ENCODE peak calls at places on chromosome 15, in ten cellular contexts. C is keratinocyte; H is aorta; O is adrenal gland; W is osteoblast; N is cardiac muscle cell; G is SK-N-SH; R is CD8-positive, alpha-beta T cell; A is K562; S is IMR-90. K is an unnamed sample.

GRCh38 chr15:76994001-76994400 is 925 bp upstream of the PSTPIP1 start:
- DNase-seq in C (peak), H (peak), O (no peak), W (no peak), N (no peak), G (peak), R (peak), A (no peak), S (no peak), K (no peak)

GRCh38 chr15:59292393-59292792 is 80.3 kb downstream of the MYO1E start:
- DNase-seq in C (no peak), H (no peak), O (no peak), W (no peak), N (no peak), G (no peak), R (no peak), A (no peak), S (peak), K (peak)

GRCh38 chr15:70545526-70545925 is 217.8 kb downstream of the UACA start:
- DNase-seq in C (no peak), H (no peak), O (no peak), W (no peak), N (no peak), G (no peak), R (no peak), A (no peak), S (no peak), K (no peak)

GRCh38 chr15:83692820-83693581 is 39.1 kb downstream of the ADAMTSL3 start:
- DNase-seq in C (no peak), H (no peak), O (no peak), W (no peak), N (peak), G (no peak), R (no peak), A (no peak), S (no peak), K (no peak)

GRCh38 chr15:77221708-77222107 is 150.8 kb upstream of the TSPAN3 start:
- DNase-seq in C (no peak), H (no peak), O (no peak), W (no peak), N (no peak), G (no peak), R (no peak), A (no peak), S (no peak), K (no peak)

GRCh38 chr15:95972136-95972553 is 358.4 kb upstream of the NR2F2 start:
- DNase-seq in C (no peak), H (peak), O (no peak), W (peak), N (peak), G (no peak), R (no peak), A (peak), S (peak), K (no peak)

GRCh38 chr15:98896802-98897732 is 110.5 kb downstream of the PGPEP1L start:
- DNase-seq in C (peak), H (no peak), O (no peak), W (peak), N (no peak), G (no peak), R (no peak), A (peak), S (peak), K (no peak)

GRCh38 chr15:45140851-45141250 is 11.1 kb downstream of the DUOX1 start:
- DNase-seq in C (no peak), H (no peak), O (no peak), W (no peak), N (no peak), G (no peak), R (no peak), A (no peak), S (no peak), K (no peak)

GRCh38 chr15:83282859-83283812 is 1.3 kb downstream of the BNC1 start:
- DNase-seq in C (no peak), H (no peak), O (no peak), W (peak), N (peak), G (peak), R (no peak), A (no peak), S (no peak), K (no peak)

GRCh38 chr15:35325374-35325941 is 220.5 kb downstream of the DPH6 start:
- DNase-seq in C (no peak), H (no peak), O (no peak), W (no peak), N (no peak), G (no peak), R (no peak), A (no peak), S (no peak), K (no peak)

GRCh38 chr15:35784745-35785144 is 238.8 kb upstream of the DPH6 start:
- DNase-seq in C (no peak), H (no peak), O (no peak), W (no peak), N (peak), G (no peak), R (no peak), A (no peak), S (no peak), K (no peak)

DNA sequence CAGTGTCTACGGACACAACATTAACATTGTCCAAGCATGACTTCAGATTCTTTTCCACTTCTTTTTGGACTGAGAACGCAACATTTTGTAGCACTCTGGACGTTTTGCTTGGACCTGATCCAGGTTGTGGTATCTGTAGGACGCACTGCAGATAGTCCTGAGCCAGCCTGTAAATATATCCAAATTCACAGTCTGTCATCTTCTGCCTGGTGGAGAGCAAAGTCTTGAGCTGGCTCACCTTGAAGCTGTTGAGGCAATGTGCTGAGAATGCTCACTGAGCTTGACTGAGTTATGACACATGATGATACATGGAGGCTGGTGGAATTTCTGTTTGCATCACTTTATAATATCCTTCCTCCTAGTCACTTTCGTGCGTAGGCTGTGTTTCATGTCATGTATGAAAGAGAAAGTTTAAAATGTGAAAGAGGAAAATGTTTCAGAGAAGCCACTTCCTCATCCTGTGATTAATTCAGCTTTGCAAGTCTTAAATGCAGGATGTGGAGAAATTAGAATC is at the start of gene BCL2A1:
- DNase-seq in C (peak), H (no peak), O (no peak), W (peak), N (no peak), G (no peak), R (peak), A (no peak), S (peak), K (no peak)
- H3K27ac ChIP-seq in C (no peak), H (no peak), O (no peak), W (peak), N (no peak), G (no peak), R (peak), A (peak), S (no peak), K (no peak)

GRCh38 chr15:100349321-100349695 is 7.5 kb upstream of the ADAMTS17 start:
- DNase-seq in C (no peak), H (no peak), O (no peak), W (no peak), N (peak), G (no peak), R (no peak), A (no peak), S (no peak), K (no peak)
- H3K4me3 ChIP-seq in C (no peak), H (no peak), O (peak), W (peak), N (no peak), G (no peak), R (no peak), A (no peak), S (no peak), K (peak)

DNA sequence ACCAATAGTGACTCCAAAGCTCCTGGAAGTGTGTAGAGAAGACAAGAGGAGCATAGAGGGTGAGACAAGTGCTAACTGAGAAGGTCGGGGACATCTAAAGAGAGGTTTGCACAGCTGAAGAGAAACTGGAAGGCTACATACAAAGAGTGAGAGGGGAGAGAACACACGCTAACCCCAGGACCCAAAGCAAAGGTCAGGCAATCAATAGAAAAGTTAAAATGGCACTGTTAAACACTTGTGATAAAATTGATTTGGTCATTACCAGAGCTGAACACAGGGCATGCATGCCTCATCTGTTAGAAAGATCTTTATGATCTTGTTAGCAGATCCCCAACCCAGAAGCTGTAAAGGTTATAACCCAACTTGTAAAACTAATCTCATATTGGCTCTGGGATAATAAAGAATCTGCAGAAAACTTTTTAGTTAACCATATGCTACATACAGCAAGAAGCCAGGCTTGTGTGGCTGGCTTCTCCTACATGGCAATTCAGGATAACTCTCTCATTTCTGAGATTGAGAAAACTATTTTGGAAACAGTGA is 212.6 kb upstream of the ICE2 start:
- DNase-seq in C (no peak), H (no peak), O (no peak), W (no peak), N (no peak), G (no peak), R (no peak), A (no peak), S (no peak), K (no peak)
- H3K27ac ChIP-seq in C (no peak), H (no peak), O (no peak), W (no peak), N (no peak), G (no peak), R (no peak), A (no peak), S (no peak), K (no peak)

GRCh38 chr15:92818658-92819311 is 81.3 kb upstream of the CHD2 start:
- DNase-seq in C (no peak), H (no peak), O (no peak), W (peak), N (no peak), G (no peak), R (no peak), A (peak), S (no peak), K (no peak)
- H3K4me3 ChIP-seq in C (peak), H (no peak), O (no peak), W (peak), N (no peak), G (no peak), R (no peak), A (peak), S (peak), K (peak)

GRCh38 chr15:33021806-33022389 is 172.6 kb downstream of the FMN1 start:
- DNase-seq in C (no peak), H (no peak), O (no peak), W (peak), N (peak), G (peak), R (no peak), A (peak), S (peak), K (no peak)
- H3K27ac ChIP-seq in C (peak), H (no peak), O (no peak), W (peak), N (peak), G (peak), R (no peak), A (no peak), S (peak), K (no peak)

GRCh38 chr15:57589276-57590073 is 2.2 kb upstream of the MYZAP start:
- DNase-seq in C (no peak), H (peak), O (no peak), W (no peak), N (no peak), G (no peak), R (no peak), A (no peak), S (no peak), K (peak)

GRCh38 chr15:57591237-57591821 is 375 bp upstream of the MYZAP start:
- DNase-seq in C (no peak), H (no peak), O (no peak), W (no peak), N (no peak), G (no peak), R (no peak), A (no peak), S (no peak), K (no peak)

GRCh38 chr15:57592836-57593420 is 1.2 kb downstream of the MYZAP start:
- DNase-seq in C (no peak), H (no peak), O (no peak), W (no peak), N (no peak), G (no peak), R (no peak), A (no peak), S (no peak), K (no peak)

GRCh38 chr15:57592426-57592825 is 722 bp downstream of the MYZAP start:
- DNase-seq in C (no peak), H (no peak), O (no peak), W (peak), N (peak), G (peak), R (no peak), A (no peak), S (no peak), K (no peak)

DNA sequence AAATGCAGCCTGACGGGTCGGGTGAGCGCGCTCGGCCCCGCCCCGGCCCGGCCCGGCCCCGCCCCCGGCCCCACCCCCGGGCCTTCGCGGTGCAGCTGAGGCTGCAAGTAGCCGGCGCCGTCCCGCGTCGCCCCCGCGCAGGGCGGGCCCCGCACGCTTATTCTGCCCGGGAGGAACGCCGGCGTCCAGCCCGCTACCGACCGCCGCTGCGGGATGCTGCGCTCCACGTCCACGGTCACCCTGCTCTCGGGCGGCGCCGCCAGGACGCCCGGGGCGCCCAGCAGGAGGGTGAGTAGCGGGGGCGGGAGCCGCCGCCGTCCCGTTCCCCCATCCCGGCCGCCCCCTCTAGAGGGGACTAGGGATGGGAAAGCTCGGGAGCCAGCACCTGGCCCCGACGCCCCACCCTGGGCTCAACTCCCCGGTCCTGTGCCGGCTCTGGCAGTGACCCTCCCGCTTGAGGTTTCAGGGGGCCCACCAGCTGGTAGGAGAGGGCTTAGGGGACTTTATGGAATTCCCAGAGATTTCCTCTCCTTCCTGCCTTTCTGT is at the start of gene MYZAP:
- DNase-seq in C (no peak), H (peak), O (peak), W (peak), N (peak), G (peak), R (no peak), A (peak), S (no peak), K (peak)
- H3K4me3 ChIP-seq in C (peak), H (peak), O (peak), W (peak), N (peak), G (peak), R (no peak), A (peak), S (peak), K (peak)

DNA sequence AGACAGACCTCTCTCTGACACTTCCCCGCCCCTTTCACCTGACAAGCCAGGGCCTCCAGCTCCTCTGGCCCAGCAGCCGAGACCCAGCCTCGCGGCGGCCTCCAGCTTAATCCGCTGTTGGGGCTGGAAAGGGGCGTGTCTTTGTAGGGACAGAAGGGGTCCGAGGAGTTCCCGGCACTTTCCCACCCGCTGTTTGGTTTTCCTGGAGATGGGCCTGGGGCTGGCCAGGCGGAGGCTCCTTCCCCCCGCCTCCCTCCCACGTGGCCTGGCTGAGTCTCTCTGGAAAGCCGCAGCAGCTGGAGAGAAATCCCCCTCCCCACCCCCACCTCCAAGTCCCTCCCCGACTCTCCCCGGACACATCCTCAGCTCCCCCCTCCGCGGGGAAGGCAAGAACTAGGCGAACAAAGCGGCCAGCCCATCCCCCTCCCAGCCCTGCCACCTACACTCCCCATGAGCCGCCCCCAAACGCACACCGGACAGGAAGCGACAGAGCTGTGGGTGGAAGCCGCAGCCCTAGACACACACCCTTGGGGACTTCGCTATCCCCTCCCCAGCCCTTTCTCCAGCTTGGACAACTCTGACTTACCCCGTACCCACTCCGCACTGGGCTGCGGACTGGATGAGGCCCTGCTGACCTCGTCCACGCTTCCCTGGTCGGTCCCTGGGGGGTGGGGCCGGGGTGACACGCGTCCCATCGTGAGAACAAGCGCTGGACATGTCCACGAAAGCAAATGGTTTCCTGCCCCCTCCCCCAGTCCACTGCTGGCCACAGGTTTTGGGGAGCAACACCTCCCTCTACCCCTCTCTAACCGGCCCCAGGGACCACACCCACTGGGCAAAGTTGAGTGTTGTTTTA is 1.2 kb downstream of the IGDCC4 start:
- DNase-seq in C (no peak), H (peak), O (peak), W (peak), N (peak), G (peak), R (no peak), A (peak), S (peak), K (peak)
- H3K27ac ChIP-seq in C (no peak), H (no peak), O (peak), W (no peak), N (no peak), G (no peak), R (no peak), A (peak), S (peak), K (no peak)

DNA sequence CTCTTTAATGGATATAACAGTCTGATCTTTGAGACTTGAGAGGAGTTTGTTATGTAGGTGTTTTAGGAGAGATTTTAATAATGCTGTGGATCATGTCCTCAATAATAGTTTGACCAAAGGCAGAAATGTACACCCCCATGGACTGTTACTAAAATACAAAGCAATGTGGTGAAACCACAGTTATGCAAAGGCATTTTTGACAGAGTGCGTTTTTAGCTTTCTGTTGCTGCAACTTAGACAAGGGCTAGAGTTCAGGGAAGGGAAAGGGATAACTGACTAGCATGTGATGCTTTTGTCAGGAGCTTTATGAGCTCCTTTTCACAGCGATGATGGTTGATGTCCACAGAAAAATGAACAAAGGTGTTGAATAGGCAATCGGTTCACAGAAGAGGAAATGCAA is 3.6 kb upstream of the STARD5 start:
- DNase-seq in C (no peak), H (no peak), O (no peak), W (peak), N (no peak), G (no peak), R (no peak), A (no peak), S (peak), K (no peak)
- H3K4me3 ChIP-seq in C (no peak), H (no peak), O (no peak), W (no peak), N (no peak), G (no peak), R (no peak), A (no peak), S (no peak), K (no peak)

GRCh38 chr15:30906366-30906765 is 2.7 kb downstream of the FAN1 start:
- DNase-seq in C (no peak), H (no peak), O (no peak), W (no peak), N (no peak), G (no peak), R (no peak), A (no peak), S (no peak), K (no peak)
- H3K27ac ChIP-seq in C (no peak), H (no peak), O (no peak), W (no peak), N (no peak), G (no peak), R (no peak), A (no peak), S (no peak), K (peak)